ENCODE peak calls at places on chromosomes 4 and X, in seven cellular contexts. A is lower leg skin, Y is PC-3, C is HCT116, R is A549, W is cardiac muscle cell, J is ascending aorta. F is an unnamed sample.

GRCh38 chr4:186240848-186241491 is 13.7 kb downstream of the KLKB1 start:
- DNase-seq in J (no peak), R (no peak), W (no peak), C (no peak), A (no peak), Y (no peak), F (no peak)

GRCh38 chr4:187019896-187020295 is 296.2 kb upstream of the FAT1 start:
- DNase-seq in J (no peak), C (no peak), A (no peak), W (no peak), Y (no peak), R (no peak), F (no peak)

GRCh38 chrX:70166601-70167590 is 10.4 kb upstream of the DGAT2L6 start:
- DNase-seq in C (peak; percentile 6), W (peak; percentile 67), R (peak; percentile 12), A (no peak), Y (peak; percentile 59), J (no peak), F (peak; percentile 1)

GRCh38 chrX:43815209-43815608 is 67.0 kb downstream of the MAOB start:
- DNase-seq in R (no peak), C (no peak), Y (no peak), J (no peak), A (no peak), W (no peak), F (no peak)

GRCh38 chr4:145679991-145680455 is at the start of gene C4orf51:
- DNase-seq in W (peak; percentile 56), R (no peak), C (no peak), A (no peak), Y (peak; percentile 36), J (no peak), F (peak; percentile 23)

GRCh38 chrX:150508461-150509367 is 59.7 kb upstream of the MTM1 start:
- DNase-seq in A (peak; percentile 42), W (peak; percentile 67), Y (no peak), C (no peak), R (no peak), J (no peak), F (no peak)

GRCh38 chr4:179196511-179196910 is 1754.3 kb upstream of the AGA start:
- DNase-seq in W (no peak), A (no peak), Y (peak; percentile 57), R (no peak), C (no peak), J (no peak), F (no peak)

GRCh38 chr4:106690487-106690886 is 321.9 kb upstream of the GIMD1 start:
- DNase-seq in R (no peak), C (no peak), J (no peak), W (peak; percentile 46), A (no peak), Y (peak; percentile 66), F (peak; percentile 32)

GRCh38 chrX:101407167-101407747 is 468 bp downstream of the GLA start:
- DNase-seq in J (no peak), C (no peak), W (no peak), Y (no peak), R (no peak), A (no peak), F (no peak)

GRCh38 chr4:31923634-31924033 is 1203.5 kb downstream of the PCDH7 start:
- DNase-seq in Y (no peak), W (no peak), R (no peak), C (no peak), A (no peak), J (no peak), F (no peak)

GRCh38 chrX:139058831-139059495 is 347.4 kb upstream of the FGF13 start:
- DNase-seq in Y (peak; percentile 93), J (no peak), W (no peak), R (no peak), A (no peak), C (no peak), F (no peak)

GRCh38 chr4:78720994-78721677 is 55.0 kb upstream of the BMP2K start:
- DNase-seq in R (no peak), J (no peak), Y (no peak), W (no peak), C (no peak), A (peak; percentile 41), F (no peak)

GRCh38 chr4:166839615-166840251 is 394.6 kb downstream of the SPOCK3 start:
- DNase-seq in C (no peak), Y (no peak), W (no peak), J (no peak), R (no peak), A (no peak), F (no peak)

GRCh38 chr4:148926861-148927260 is 484.6 kb upstream of the NR3C2 start:
- DNase-seq in J (no peak), C (no peak), R (no peak), Y (peak; percentile 31), W (peak; percentile 0), A (peak; percentile 23), F (no peak)

GRCh38 chr4:151862766-151863165 is 102.0 kb upstream of the GATB start:
- DNase-seq in A (no peak), J (no peak), W (no peak), R (no peak), C (no peak), Y (peak; percentile 34), F (peak; percentile 25)

GRCh38 chr4:2462992-2463762 is 5.7 kb upstream of the RNF4 start:
- DNase-seq in C (no peak), A (no peak), J (no peak), R (no peak), W (peak; percentile 7), Y (no peak), F (no peak)

GRCh38 chr4:10102981-10103330 is 13.6 kb downstream of the WDR1 start:
- DNase-seq in J (no peak), Y (no peak), R (no peak), C (no peak), W (no peak), A (no peak), F (no peak)

GRCh38 chrX:3771756-3772155 is 58.3 kb upstream of the PRKX start:
- DNase-seq in C (no peak), A (no peak), R (no peak), Y (no peak), J (no peak), W (no peak), F (no peak)

GRCh38 chr4:74105656-74106275 is 6.8 kb upstream of the CXCL2 start:
- DNase-seq in W (peak; percentile 79), J (no peak), R (no peak), A (no peak), Y (no peak), C (no peak), F (no peak)

GRCh38 chr4:43282534-43282933 is 390.0 kb downstream of the GRXCR1 start:
- DNase-seq in A (no peak), Y (no peak), R (no peak), W (no peak), J (no peak), C (no peak), F (no peak)

GRCh38 chrX:120791013-120791643 is 84.5 kb downstream of the CT47B1 start:
- DNase-seq in W (peak; percentile 77), R (no peak), C (peak; percentile 19), Y (peak; percentile 79), A (peak; percentile 17), J (peak; percentile 14), F (peak; percentile 46)

GRCh38 chr4:1305781-1306455 is 16.2 kb downstream of the MAEA start:
- DNase-seq in A (no peak), J (no peak), Y (no peak), W (no peak), C (peak; percentile 33), R (no peak), F (no peak)

DNA sequence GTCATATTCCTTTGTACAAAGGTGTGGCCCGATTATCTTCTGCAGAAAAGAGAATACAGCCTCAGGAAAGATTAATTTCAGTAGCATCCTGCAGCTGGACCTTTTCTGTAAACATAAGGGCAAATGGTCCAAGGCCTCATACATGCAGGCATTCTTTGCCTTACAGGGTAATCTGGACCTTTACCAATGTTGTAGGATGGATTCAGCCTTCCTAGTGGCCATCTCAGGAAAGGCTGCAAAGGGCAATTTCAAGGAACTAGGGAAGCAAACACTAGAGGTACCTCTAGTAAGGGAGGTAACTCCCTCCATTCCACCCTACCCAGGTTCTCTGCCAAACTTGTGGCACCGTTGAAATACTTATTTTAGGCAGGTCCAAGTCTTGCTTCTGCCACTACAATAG is 43.0 kb downstream of the UGT2B28 start:
- DNase-seq in R (no peak), A (no peak), J (no peak), W (no peak), C (no peak), Y (peak; percentile 24), F (no peak)
- TF ChIP-seq CTCF in R (no peak), A (no peak), J (no peak), W (no peak), C (no peak), Y (peak; percentile 33), F (no peak)

DNA sequence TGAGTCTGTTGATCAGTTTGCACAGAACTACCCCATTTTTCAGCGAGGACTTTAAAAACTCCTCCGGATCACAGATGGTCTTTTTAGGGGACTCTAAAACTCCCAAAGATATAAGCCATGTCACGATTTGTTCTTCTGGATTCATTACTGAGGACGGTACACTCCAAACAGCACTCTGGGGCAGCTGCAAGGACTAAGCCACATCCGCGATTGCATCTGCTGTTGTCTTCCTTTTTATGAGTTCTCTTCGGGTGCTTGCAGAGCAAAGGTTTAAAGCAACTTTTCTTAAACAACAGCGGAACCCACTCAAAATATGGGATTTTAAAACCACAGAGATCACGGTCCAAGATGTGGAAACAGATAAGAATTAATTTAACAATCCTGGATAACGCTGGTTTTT is at the start of gene ARHGEF6:
- DNase-seq in W (no peak), R (no peak), C (no peak), Y (peak; percentile 21), A (no peak), J (no peak), F (no peak)
- H3K4me3 ChIP-seq in W (no peak within 1 kb of the TSS), R (no peak within 1 kb of the TSS), C (no peak within 1 kb of the TSS), Y (peak within 1 kb of the TSS; percentile 58), A (no peak within 1 kb of the TSS), J (peak within 1 kb of the TSS; percentile 2), F (no peak within 1 kb of the TSS)

DNA sequence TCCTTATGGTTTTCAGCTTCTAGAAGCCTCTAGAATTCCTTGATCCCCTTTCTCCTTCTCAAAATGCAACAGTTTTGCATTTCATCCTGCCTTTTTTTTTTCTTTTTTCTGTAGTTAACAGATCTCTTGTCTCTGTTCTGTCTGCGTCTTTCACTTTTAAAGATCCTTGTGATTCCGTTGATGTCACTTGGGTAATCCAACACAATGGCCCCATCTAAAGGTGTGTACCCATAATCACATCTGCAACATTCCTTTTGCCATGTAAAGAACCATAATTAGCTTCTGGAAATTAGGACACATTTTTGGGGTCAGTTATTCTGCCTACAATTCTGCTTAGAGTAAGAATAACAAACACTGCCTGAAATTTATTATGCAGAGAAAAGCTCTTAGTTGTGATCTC is 1180.9 kb upstream of the ADGRL3 start:
- DNase-seq in Y (no peak), J (no peak), R (no peak), W (no peak), C (no peak), A (no peak), F (no peak)
- TF ChIP-seq CTCF in Y (no peak), J (no peak), R (no peak), W (no peak), C (no peak), A (no peak), F (no peak)

DNA sequence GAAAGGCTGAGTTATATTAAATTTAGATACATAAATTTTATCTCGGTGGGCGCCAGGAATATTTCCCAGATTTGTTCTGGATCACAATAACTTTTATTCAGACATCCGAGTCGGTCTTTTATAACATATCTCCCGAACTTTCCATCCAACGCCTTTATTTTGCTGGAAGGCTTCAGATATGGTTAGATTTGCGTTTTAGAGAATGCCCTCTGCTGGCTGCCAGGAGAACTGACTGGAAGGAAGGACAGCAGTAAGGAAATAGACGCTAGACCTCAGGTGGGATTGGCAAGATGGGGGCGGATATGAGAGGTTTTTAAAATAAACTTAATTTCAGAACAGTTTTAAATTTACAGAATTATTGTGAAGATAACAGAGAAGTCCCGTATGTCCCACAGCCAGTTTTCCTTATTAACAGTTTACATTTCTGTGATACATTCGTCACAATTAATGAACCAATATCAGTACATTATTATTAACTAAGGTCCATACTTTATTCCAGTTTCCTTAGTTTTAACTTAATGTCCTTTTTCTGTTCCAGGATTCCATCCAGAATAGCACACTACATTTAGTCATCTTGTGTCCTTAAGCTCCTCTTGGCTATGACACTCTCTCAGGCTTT is 4.6 kb upstream of the KANTR start:
- DNase-seq in Y (peak; percentile 62), W (peak; percentile 76), J (no peak), C (peak; percentile 34), A (no peak), R (peak; percentile 56), F (peak; percentile 42)
- H3K4me3 ChIP-seq in Y (peak overlapping the region; percentile 81), W (peak overlapping the region; percentile 54), J (peak overlapping the region; percentile 38), C (no peak overlapping the region), A (no peak overlapping the region), R (peak overlapping the region; percentile 29), F (no peak overlapping the region)

F was measured in AG09309.